ENCODE peak calls at places on chromosomes 5 and 9, in six cellular contexts. Z is suprapubic skin, H is tibial nerve, A is adipocyte, Q is SJCRH30, L is fibroblast of lung. D is an unnamed sample.

GRCh38 chr9:16371306-16371705 is 499.2 kb downstream of the BNC2 start:
- DNase-seq in Z (no peak), H (no peak), A (no peak), Q (peak), L (peak), D (no peak)

GRCh38 chr5:77444356-77444755 is 47.8 kb downstream of the WDR41 start:
- DNase-seq in Z (no peak), H (no peak), A (peak), Q (no peak), L (peak), D (no peak)

GRCh38 chr5:116442095-116442534 is 132.5 kb downstream of the SEMA6A start:
- DNase-seq in Z (no peak), H (no peak), A (peak), Q (peak), L (peak), D (no peak)

GRCh38 chr9:38215465-38215864 is 146.4 kb upstream of the SHB start:
- DNase-seq in Z (no peak), H (no peak), A (no peak), Q (no peak), L (no peak), D (no peak)

GRCh38 chr5:80234311-80234948 is 21.4 kb downstream of the SERINC5 start:
- DNase-seq in Z (no peak), H (no peak), A (no peak), Q (no peak), L (peak), D (no peak)

GRCh38 chr5:102532126-102532525 is 33.3 kb upstream of the SLCO6A1 start:
- DNase-seq in Z (no peak), H (peak), A (peak), Q (no peak), L (peak), D (no peak)

GRCh38 chr9:27292646-27293045 is 4.3 kb downstream of the EQTN start:
- DNase-seq in Z (peak), H (peak), A (peak), Q (no peak), L (peak), D (no peak)

GRCh38 chr9:137506702-137507171 is 43.5 kb downstream of the PNPLA7 start:
- DNase-seq in Z (no peak), H (no peak), A (no peak), Q (peak), L (peak), D (no peak)

GRCh38 chr9:110189001-110189400 is 19.0 kb downstream of the C9orf152 start:
- DNase-seq in Z (no peak), H (peak), A (no peak), Q (peak), L (no peak), D (no peak)

GRCh38 chr5:98602534-98603112 is 170.8 kb upstream of the RGMB start:
- DNase-seq in Z (no peak), H (no peak), A (peak), Q (no peak), L (peak), D (no peak)

GRCh38 chr9:109769250-109769649 is 10.7 kb upstream of the PALM2AKAP2 start:
- DNase-seq in Z (no peak), H (no peak), A (no peak), Q (peak), L (peak), D (peak)

GRCh38 chr5:163846512-163846911 is 341.1 kb downstream of the MAT2B start:
- DNase-seq in Z (no peak), H (no peak), A (peak), Q (no peak), L (peak), D (no peak)

GRCh38 chr9:98370300-98370975 is 115.0 kb upstream of the TBC1D2 start:
- DNase-seq in Z (no peak), H (no peak), A (no peak), Q (no peak), L (no peak), D (no peak)

GRCh38 chr9:130938184-130938651 is 829 bp downstream of the FIBCD1 start:
- DNase-seq in Z (no peak), H (no peak), A (no peak), Q (no peak), L (no peak), D (no peak)

GRCh38 chr9:97900103-97900737 is 22.1 kb downstream of the TRMO start:
- DNase-seq in Z (no peak), H (no peak), A (peak), Q (no peak), L (peak), D (no peak)

GRCh38 chr9:128276574-128277270 is 646 bp downstream of the SWI5 start:
- DNase-seq in Z (no peak), H (peak), A (peak), Q (peak), L (peak), D (peak)

GRCh38 chr5:124996764-124997077 is 250.3 kb upstream of the ZNF608 start:
- DNase-seq in Z (no peak), H (no peak), A (peak), Q (no peak), L (peak), D (no peak)

GRCh38 chr5:115770466-115770865 is 46.0 kb downstream of the CDO1 start:
- DNase-seq in Z (no peak), H (no peak), A (no peak), Q (no peak), L (no peak), D (no peak)

GRCh38 chr5:150350524-150351344 is 6.8 kb upstream of the TCOF1 start:
- DNase-seq in Z (no peak), H (peak), A (peak), Q (peak), L (peak), D (peak)

GRCh38 chr9:90322296-90322695 is 320.3 kb downstream of the DIRAS2 start:
- DNase-seq in Z (no peak), H (no peak), A (no peak), Q (no peak), L (no peak), D (no peak)

GRCh38 chr9:107299437-107299836 is 16.4 kb downstream of the RAD23B start:
- DNase-seq in Z (no peak), H (no peak), A (peak), Q (no peak), L (no peak), D (no peak)

GRCh38 chr9:80147866-80148265 is 576.1 kb downstream of the TLE4 start:
- DNase-seq in Z (no peak), H (no peak), A (no peak), Q (no peak), L (no peak), D (no peak)

GRCh38 chr5:122499617-122500016 is 187.6 kb downstream of the SNCAIP start:
- DNase-seq in Z (no peak), H (peak), A (peak), Q (no peak), L (no peak), D (no peak)

GRCh38 chr9:86488794-86489193 is 134.6 kb upstream of the TUT7 start:
- DNase-seq in Z (no peak), H (no peak), A (no peak), Q (no peak), L (no peak), D (no peak)

GRCh38 chr5:80569086-80569960 is 757 bp downstream of the ANKRD34B start:
- DNase-seq in Z (no peak), H (no peak), A (peak), Q (no peak), L (no peak), D (no peak)

GRCh38 chr9:91421022-91421765 is 2.4 kb downstream of the NFIL3 start:
- DNase-seq in Z (no peak), H (no peak), A (peak), Q (no peak), L (peak), D (peak)

GRCh38 chr5:148397968-148398595 is 14.3 kb downstream of the FBXO38 start:
- DNase-seq in Z (no peak), H (no peak), A (no peak), Q (no peak), L (no peak), D (no peak)

GRCh38 chr9:95116002-95116819 is 201.3 kb downstream of the FANCC start:
- DNase-seq in Z (no peak), H (no peak), A (no peak), Q (no peak), L (no peak), D (no peak)

GRCh38 chr5:140875085-140876065 is at the start of gene PCDHA12:
- DNase-seq in Z (no peak), H (no peak), A (no peak), Q (no peak), L (no peak), D (no peak)
- H3K4me3 ChIP-seq in Z (no peak), H (no peak), A (no peak), Q (no peak), L (no peak), D (no peak)

DNA sequence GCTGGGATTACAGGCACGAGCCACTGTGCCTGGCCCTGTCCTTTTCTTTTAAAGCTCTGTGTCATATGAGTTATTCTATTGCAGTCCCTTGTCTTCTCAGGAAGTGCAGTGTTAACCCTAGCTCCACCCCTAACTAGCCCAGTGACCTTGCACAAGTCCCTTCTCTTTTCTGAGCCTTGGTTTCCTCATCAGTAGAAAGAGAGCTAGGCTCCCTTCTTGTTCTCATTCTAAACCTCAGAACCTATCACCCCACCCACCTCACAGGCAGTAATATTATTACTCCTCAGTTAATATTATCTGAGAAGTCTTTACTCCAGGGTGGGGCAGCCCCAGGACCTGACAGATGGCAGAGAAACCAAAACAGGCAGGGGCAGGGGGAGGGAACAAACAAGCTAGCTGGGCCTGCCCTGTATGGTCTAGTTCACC is 7.2 kb downstream of the CYFIP2 start:
- DNase-seq in Z (no peak), H (no peak), A (no peak), Q (no peak), L (no peak), D (no peak)
- H3K4me3 ChIP-seq in Z (no peak), H (no peak), A (no peak), Q (no peak), L (no peak), D (no peak)

GRCh38 chr5:142317673-142318261 is 7.1 kb downstream of the SPRY4 start:
- DNase-seq in Z (no peak), H (no peak), A (peak), Q (no peak), L (no peak), D (no peak)

GRCh38 chr5:142320427-142320732 is 4.4 kb downstream of the SPRY4 start:
- DNase-seq in Z (no peak), H (no peak), A (peak), Q (no peak), L (no peak), D (no peak)

GRCh38 chr5:142320851-142321560 is 3.8 kb downstream of the SPRY4 start:
- DNase-seq in Z (no peak), H (no peak), A (peak), Q (peak), L (peak), D (no peak)

GRCh38 chr5:142319105-142319504 is 5.7 kb downstream of the SPRY4 start:
- DNase-seq in Z (no peak), H (no peak), A (peak), Q (no peak), L (peak), D (no peak)

GRCh38 chr5:142319560-142320426 is 5.0 kb downstream of the SPRY4 start:
- DNase-seq in Z (no peak), H (no peak), A (peak), Q (no peak), L (no peak), D (no peak)
- H3K4me3 ChIP-seq in Z (peak), H (no peak), A (peak), Q (no peak), L (peak), D (peak)

DNA sequence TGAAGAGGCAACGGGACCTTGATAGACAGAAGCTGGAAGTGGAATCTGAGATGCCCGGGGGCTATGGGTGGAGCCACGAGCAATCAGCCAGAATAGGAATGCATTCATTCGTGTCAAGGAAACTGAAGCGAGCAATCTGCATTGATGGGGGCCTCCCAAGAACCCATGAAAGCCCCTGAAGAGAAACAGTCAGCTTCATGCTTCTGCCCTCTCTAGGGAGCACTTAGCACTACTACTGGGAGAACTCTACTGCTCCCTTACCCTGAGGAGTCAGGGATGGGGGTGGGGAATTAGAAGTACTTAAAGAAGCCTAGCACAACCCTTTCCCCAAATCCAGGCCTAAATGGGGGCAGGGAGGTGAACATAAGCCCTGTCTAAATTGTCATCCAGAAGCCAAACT is 51.9 kb upstream of the TCERG1 start:
- DNase-seq in Z (no peak), H (no peak), A (no peak), Q (no peak), L (no peak), D (no peak)
- H3K4me3 ChIP-seq in Z (no peak), H (no peak), A (no peak), Q (no peak), L (no peak), D (no peak)

DNA sequence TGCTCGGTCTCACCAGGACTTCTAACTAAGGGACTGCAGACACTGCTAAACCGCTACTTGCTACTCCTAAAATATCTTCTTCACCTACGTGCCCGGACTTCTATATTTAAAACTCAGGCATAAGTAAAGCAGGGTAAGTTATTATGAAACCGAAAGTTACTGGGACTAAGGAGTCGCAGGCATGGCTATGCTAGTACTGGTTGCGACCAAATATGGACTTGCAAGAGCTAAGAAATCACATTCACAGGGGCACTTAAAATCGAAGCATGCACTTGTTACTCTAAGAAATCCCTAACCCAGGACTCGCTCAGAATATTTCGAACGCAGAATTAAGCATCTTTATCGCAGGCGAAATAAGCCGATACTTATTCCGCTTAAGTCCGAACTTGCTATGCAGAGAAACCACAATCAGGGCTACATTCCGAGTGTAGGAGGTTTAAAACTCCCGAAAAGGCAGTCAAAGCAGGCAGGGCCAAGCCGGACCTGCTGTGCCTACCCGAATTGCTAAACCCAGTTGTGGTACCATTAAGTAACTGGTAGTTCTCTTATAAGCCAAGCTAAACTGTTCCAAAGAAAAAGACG is 2.1 kb downstream of the ANXA2R start:
- DNase-seq in Z (no peak), H (no peak), A (peak), Q (no peak), L (peak), D (no peak)
- H3K4me3 ChIP-seq in Z (peak), H (peak), A (peak), Q (no peak), L (peak), D (peak)

DNA sequence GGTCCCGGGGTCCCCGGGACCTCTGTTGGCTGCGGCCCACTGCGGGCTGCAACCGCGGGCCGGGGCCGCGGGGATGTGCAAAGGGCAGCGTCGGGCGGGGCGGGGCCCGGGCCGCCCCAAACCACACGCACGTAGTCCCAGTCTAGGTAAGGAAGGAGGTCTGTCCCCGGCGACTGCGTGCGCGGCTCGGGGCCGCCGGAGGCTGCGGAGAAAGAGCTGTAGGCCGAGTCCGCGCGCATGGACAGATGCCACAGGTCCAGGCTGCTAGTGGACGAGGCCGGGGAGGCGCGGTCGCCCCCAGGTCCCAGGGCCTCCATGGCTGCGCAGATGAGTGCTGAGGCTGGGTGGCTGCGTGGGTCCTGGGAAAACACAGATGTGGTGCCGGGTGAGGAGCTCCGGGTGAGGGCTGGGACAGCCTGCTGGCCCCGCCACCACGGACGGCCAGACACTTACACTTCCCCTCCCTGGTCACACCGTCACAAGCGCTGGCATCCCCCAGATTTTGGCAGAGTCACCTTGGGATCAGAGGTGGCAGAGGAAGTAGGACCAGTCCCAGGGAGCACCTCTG is 4.5 kb downstream of the SHROOM1 start:
- DNase-seq in Z (peak), H (no peak), A (no peak), Q (no peak), L (no peak), D (no peak)
- H3K4me3 ChIP-seq in Z (peak), H (no peak), A (no peak), Q (no peak), L (no peak), D (peak)

DNA sequence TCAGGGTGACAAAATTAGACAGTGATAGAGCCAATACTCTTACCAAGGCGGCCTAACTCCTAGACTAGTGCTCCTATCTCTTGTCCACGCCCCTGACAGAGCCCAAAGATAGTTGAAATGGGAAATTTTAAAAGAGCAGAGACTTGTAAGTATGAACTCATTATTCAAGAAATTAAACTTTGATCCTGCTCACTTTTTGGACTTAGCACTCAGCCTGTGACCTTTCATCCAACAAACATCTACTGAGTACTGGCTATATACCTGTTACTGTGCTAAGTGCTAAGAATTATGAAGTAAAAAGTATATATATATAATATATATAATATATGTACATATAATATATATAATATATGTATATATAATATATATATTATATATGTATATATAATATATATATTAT is 1.2 kb downstream of the INVS start:
- DNase-seq in Z (no peak), H (no peak), A (no peak), Q (peak), L (no peak), D (no peak)
- H3K4me3 ChIP-seq in Z (peak), H (no peak), A (peak), Q (peak), L (peak), D (peak)

GRCh38 chr9:7979591-7979990 is 180.0 kb upstream of the DMAC1 start:
- DNase-seq in Z (no peak), H (no peak), A (no peak), Q (no peak), L (no peak), D (no peak)

GRCh38 chr9:7976167-7976755 is 176.7 kb upstream of the DMAC1 start:
- DNase-seq in Z (no peak), H (no peak), A (no peak), Q (peak), L (peak), D (no peak)

GRCh38 chr9:7974335-7975005 is 174.9 kb upstream of the DMAC1 start:
- DNase-seq in Z (no peak), H (no peak), A (no peak), Q (no peak), L (no peak), D (no peak)

GRCh38 chr9:7976856-7977255 is 177.3 kb upstream of the DMAC1 start:
- DNase-seq in Z (no peak), H (no peak), A (no peak), Q (no peak), L (no peak), D (no peak)

GRCh38 chr9:7977586-7977985 is 178.0 kb upstream of the DMAC1 start:
- DNase-seq in Z (no peak), H (no peak), A (no peak), Q (no peak), L (no peak), D (no peak)
- H3K4me3 ChIP-seq in Z (no peak), H (no peak), A (no peak), Q (no peak), L (no peak), D (no peak)

GRCh38 chr9:13568851-13569618 is 289.5 kb upstream of the MPDZ start:
- DNase-seq in Z (no peak), H (no peak), A (peak), Q (peak), L (peak), D (no peak)
- H3K4me3 ChIP-seq in Z (peak), H (peak), A (peak), Q (peak), L (peak), D (peak)

GRCh38 chr5:55175781-55176175 is 2.8 kb upstream of the CDC20B start:
- DNase-seq in Z (no peak), H (no peak), A (no peak), Q (no peak), L (no peak), D (no peak)
- H3K4me3 ChIP-seq in Z (peak), H (no peak), A (peak), Q (peak), L (no peak), D (peak)